ENCODE peak calls at places on chromosomes 7 and 10, in four cellular contexts. I, Y, M and R are unnamed samples.

GRCh38 chr10:122525788-122526187 is 34.8 kb upstream of the DMBT1 start:
- DNase-seq in I (no peak), Y (peak), M (no peak), R (no peak)

GRCh38 chr10:60914676-60915075 is 29.3 kb downstream of the RHOBTB1 start:
- DNase-seq in I (no peak), Y (no peak), M (no peak), R (no peak)

GRCh38 chr7:85529197-85529596 is 342.3 kb upstream of the SEMA3D start:
- DNase-seq in I (no peak), Y (no peak), M (no peak), R (no peak)

GRCh38 chr7:129089521-129090212 is 34.8 kb upstream of the TNPO3 start:
- DNase-seq in I (no peak), Y (no peak), M (no peak), R (no peak)

GRCh38 chr7:43850348-43851116 is 18.8 kb downstream of the MRPS24 start:
- DNase-seq in I (no peak), Y (no peak), M (no peak), R (no peak)

GRCh38 chr7:28096713-28097112 is 83.9 kb downstream of the JAZF1 start:
- DNase-seq in I (peak), Y (peak), M (no peak), R (peak)

GRCh38 chr7:26097837-26098668 is 53.9 kb upstream of the NFE2L3 start:
- DNase-seq in I (no peak), Y (no peak), M (no peak), R (no peak)

GRCh38 chr7:133705596-133705995 is 421.5 kb upstream of the LRGUK start:
- DNase-seq in I (no peak), Y (no peak), M (no peak), R (no peak)

GRCh38 chr10:93672890-93673289 is 29.5 kb downstream of the FRA10AC1 start:
- DNase-seq in I (no peak), Y (no peak), M (no peak), R (no peak)
- TF ChIP-seq CTCF in I (no peak), Y (no peak), M (no peak), R (no peak)

GRCh38 chr10:50988792-50989191 is 85.5 kb upstream of the PRKG1 start:
- DNase-seq in I (no peak), Y (no peak), M (no peak), R (no peak)
- TF ChIP-seq CTCF in I (no peak), Y (no peak), M (no peak), R (peak)

GRCh38 chr7:117781707-117782106 is 91.5 kb downstream of the CTTNBP2 start:
- DNase-seq in I (no peak), Y (no peak), M (no peak), R (no peak)
- TF ChIP-seq CTCF in I (no peak), Y (no peak), M (no peak), R (no peak)

DNA sequence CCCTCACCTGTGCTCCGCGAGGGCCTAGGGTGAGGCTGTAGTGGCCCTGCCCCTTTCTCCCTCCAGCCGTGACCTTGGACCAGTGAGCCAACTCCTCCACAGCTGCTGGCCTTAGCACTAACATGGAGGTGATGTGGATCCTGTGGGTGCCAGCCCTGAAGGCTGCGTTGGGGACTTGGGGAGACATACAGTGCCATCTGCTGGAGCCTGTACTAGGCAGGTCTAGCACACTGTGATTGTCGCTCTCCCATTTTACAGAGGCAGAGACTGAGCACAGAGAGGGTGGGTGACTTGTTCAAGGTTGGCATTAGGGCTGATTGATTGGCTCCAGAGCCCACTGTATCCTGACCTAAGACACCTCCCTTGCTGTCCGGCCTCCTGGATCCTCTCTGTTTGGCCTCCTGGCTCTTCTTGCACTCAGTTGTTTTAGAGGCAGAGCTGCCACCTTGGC is 37.6 kb downstream of the PRF1 start:
- DNase-seq in I (no peak), Y (no peak), M (no peak), R (no peak)
- TF ChIP-seq CTCF in I (peak), Y (no peak), M (no peak), R (no peak)

DNA sequence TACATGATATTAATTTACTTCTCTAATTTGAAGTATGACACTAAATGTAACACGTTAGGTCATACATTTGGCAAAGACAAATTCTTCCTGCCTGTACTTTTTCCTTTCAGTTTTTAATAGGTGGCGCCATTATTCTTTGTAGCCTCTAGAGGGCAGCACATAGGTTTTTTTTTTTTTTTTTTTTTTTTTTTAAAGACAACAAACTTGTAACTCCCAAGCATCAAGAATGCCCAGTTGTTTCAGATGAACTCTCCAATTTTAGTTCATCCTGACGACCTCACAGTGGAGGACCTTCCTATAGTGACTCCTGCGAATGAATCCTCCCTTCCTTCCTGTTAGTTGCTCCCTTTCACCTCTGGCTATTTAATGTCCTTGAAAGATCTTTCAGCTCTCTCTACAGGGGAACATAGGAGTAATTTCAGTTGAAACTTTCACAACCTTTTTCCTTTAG is 139.3 kb upstream of the HDAC9 start:
- DNase-seq in I (peak), Y (no peak), M (no peak), R (no peak)
- TF ChIP-seq CTCF in I (peak), Y (peak), M (no peak), R (peak)

DNA sequence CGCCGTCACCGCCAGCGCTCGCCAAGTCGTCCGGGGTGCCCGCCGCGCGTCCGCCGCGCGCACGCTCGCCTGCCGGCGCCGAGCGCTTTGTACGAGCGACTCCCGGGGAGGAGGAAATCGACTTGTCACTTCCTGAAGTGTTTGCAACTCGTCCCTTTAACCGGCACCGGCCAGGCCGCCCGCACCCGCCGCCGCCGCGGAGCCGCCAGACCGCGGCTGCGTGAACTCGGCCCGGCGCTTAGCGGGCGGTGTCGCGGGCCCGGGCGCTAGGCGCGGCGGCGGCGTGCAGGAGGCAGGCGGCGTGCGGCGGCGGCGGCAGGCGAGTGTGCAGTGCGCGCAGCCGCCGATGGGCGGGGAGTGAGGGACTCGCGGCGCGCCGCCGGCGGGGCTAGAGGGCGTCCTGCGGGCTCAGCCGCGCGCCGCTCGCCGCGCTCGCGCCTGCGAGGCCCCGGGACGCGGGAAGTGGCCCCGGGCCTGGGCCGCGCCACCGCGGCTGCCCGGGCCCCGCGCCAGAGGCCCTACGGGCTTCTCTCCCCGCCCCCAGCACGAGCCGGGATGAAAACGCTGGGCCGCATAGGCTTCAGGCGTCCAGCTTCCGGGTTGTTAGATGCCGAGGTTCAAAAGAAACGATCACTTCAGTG is at the start of gene FAM53B:
- DNase-seq in I (peak), Y (peak), M (no peak), R (peak)
- TF ChIP-seq CTCF in I (no peak), Y (no peak), M (no peak), R (no peak)

DNA sequence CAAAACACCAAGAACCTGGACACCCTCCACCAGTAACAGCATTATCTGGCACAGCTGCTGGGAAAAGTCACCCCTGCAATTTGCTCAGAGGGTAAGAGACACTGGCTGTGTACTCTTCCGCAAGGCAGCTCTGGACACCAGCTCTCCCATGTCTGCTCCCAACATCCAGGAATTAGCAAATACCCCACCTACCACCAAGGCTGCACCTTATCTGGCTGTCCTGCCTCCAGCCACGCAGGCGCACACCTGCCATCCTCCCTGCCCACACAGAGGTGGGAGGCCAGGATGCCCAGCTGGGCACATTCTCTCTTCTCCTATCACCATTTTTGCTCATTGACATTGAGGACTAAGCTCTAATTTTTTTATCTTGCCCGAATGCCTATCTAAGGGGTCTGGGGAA is 20.3 kb upstream of the BNIP3 start:
- DNase-seq in I (no peak), Y (no peak), M (no peak), R (no peak)
- TF ChIP-seq CTCF in I (no peak), Y (no peak), M (no peak), R (no peak)

GRCh38 chr10:100890141-100890695 is 22.5 kb upstream of the SLF2 start:
- DNase-seq in I (no peak), Y (no peak), M (no peak), R (no peak)

GRCh38 chr10:100890696-100891271 is 22.0 kb upstream of the SLF2 start:
- DNase-seq in I (no peak), Y (peak), M (no peak), R (no peak)

GRCh38 chr10:100887761-100888296 is 24.9 kb upstream of the SLF2 start:
- DNase-seq in I (no peak), Y (no peak), M (no peak), R (no peak)

GRCh38 chr10:100889546-100889945 is 23.2 kb upstream of the SLF2 start:
- DNase-seq in I (no peak), Y (no peak), M (no peak), R (no peak)

GRCh38 chr10:100888957-100889356 is 23.8 kb upstream of the SLF2 start:
- DNase-seq in I (no peak), Y (no peak), M (no peak), R (no peak)
- TF ChIP-seq CTCF in I (peak), Y (no peak), M (no peak), R (peak)

GRCh38 chr7:110204527-110204926 is 886.4 kb upstream of the LRRN3 start:
- DNase-seq in I (no peak), Y (peak), M (no peak), R (peak)
- TF ChIP-seq CTCF in I (no peak), Y (no peak), M (no peak), R (no peak)